ENCODE peak calls at places on chromosomes 7 and 10, in ten cellular contexts. One of them, this sample, is unnamed.

GRCh38 chr7:56063500-56063881 is 595 bp upstream of the SUMF2 start:
- DNase-seq in dorsolateral prefrontal cortex: no peak
- DNase-seq in mammary epithelial cell: peak; percentile 27
- DNase-seq in breast epithelium: no peak
- DNase-seq in endothelial cell of umbilical vein: no peak
- DNase-seq in mesendoderm: peak; percentile 28
- DNase-seq in IMR-90: no peak
- DNase-seq in effector memory CD4-positive, alpha-beta T cell: no peak
- DNase-seq in CD8-positive, alpha-beta memory T cell: no peak
- DNase-seq in brain microvascular endothelial cell: no peak
- DNase-seq in this sample: no peak

GRCh38 chr10:44010873-44011602 is 362.4 kb upstream of the ZNF32 start:
- DNase-seq in mammary epithelial cell: peak; percentile 86
- DNase-seq in IMR-90: peak; percentile 12
- DNase-seq in mesendoderm: peak; percentile 40
- DNase-seq in effector memory CD4-positive, alpha-beta T cell: no peak
- DNase-seq in CD8-positive, alpha-beta memory T cell: no peak
- DNase-seq in endothelial cell of umbilical vein: peak; percentile 28
- DNase-seq in breast epithelium: no peak
- DNase-seq in dorsolateral prefrontal cortex: no peak
- DNase-seq in brain microvascular endothelial cell: no peak
- DNase-seq in this sample: no peak

GRCh38 chr7:150379590-150380379 is 655 bp downstream of the ZNF775 start:
- DNase-seq in brain microvascular endothelial cell: no peak
- DNase-seq in endothelial cell of umbilical vein: peak; percentile 41
- DNase-seq in CD8-positive, alpha-beta memory T cell: no peak
- DNase-seq in mesendoderm: no peak
- DNase-seq in effector memory CD4-positive, alpha-beta T cell: no peak
- DNase-seq in IMR-90: no peak
- DNase-seq in breast epithelium: no peak
- DNase-seq in mammary epithelial cell: peak; percentile 21
- DNase-seq in dorsolateral prefrontal cortex: no peak
- DNase-seq in this sample: no peak

GRCh38 chr7:19663816-19664531 is 44.9 kb downstream of the POLR1F start:
- DNase-seq in brain microvascular endothelial cell: no peak
- DNase-seq in effector memory CD4-positive, alpha-beta T cell: no peak
- DNase-seq in breast epithelium: no peak
- DNase-seq in CD8-positive, alpha-beta memory T cell: no peak
- DNase-seq in dorsolateral prefrontal cortex: no peak
- DNase-seq in mesendoderm: no peak
- DNase-seq in endothelial cell of umbilical vein: no peak
- DNase-seq in mammary epithelial cell: peak; percentile 11
- DNase-seq in IMR-90: no peak
- DNase-seq in this sample: no peak

GRCh38 chr7:27154901-27155815 is 1.3 kb downstream of the HOXA7 start:
- DNase-seq in breast epithelium: peak; percentile 47
- DNase-seq in CD8-positive, alpha-beta memory T cell: no peak
- DNase-seq in effector memory CD4-positive, alpha-beta T cell: no peak
- DNase-seq in dorsolateral prefrontal cortex: no peak
- DNase-seq in mesendoderm: no peak
- DNase-seq in endothelial cell of umbilical vein: peak; percentile 72
- DNase-seq in IMR-90: no peak
- DNase-seq in mammary epithelial cell: peak; percentile 84
- DNase-seq in brain microvascular endothelial cell: no peak
- DNase-seq in this sample: peak; percentile 61

GRCh38 chr10:58897708-58898107 is 278.7 kb upstream of the PHYHIPL start:
- DNase-seq in endothelial cell of umbilical vein: no peak
- DNase-seq in breast epithelium: no peak
- DNase-seq in effector memory CD4-positive, alpha-beta T cell: no peak
- DNase-seq in CD8-positive, alpha-beta memory T cell: no peak
- DNase-seq in brain microvascular endothelial cell: no peak
- DNase-seq in mesendoderm: no peak
- DNase-seq in IMR-90: no peak
- DNase-seq in mammary epithelial cell: no peak
- DNase-seq in dorsolateral prefrontal cortex: no peak
- DNase-seq in this sample: no peak

GRCh38 chr10:131280101-131280500 is 31.4 kb downstream of the TCERG1L start:
- DNase-seq in dorsolateral prefrontal cortex: no peak
- DNase-seq in breast epithelium: no peak
- DNase-seq in mesendoderm: peak; percentile 100
- DNase-seq in mammary epithelial cell: no peak
- DNase-seq in effector memory CD4-positive, alpha-beta T cell: no peak
- DNase-seq in endothelial cell of umbilical vein: no peak
- DNase-seq in CD8-positive, alpha-beta memory T cell: no peak
- DNase-seq in IMR-90: no peak
- DNase-seq in brain microvascular endothelial cell: no peak
- DNase-seq in this sample: no peak

GRCh38 chr10:85612833-85613232 is 753.8 kb downstream of the GRID1 start:
- DNase-seq in breast epithelium: no peak
- DNase-seq in dorsolateral prefrontal cortex: no peak
- DNase-seq in endothelial cell of umbilical vein: no peak
- DNase-seq in effector memory CD4-positive, alpha-beta T cell: no peak
- DNase-seq in mammary epithelial cell: no peak
- DNase-seq in mesendoderm: peak; percentile 25
- DNase-seq in brain microvascular endothelial cell: no peak
- DNase-seq in IMR-90: no peak
- DNase-seq in CD8-positive, alpha-beta memory T cell: no peak
- DNase-seq in this sample: no peak

GRCh38 chr10:7194571-7194970 is 216.3 kb downstream of the SFMBT2 start:
- DNase-seq in breast epithelium: no peak
- DNase-seq in dorsolateral prefrontal cortex: no peak
- DNase-seq in mammary epithelial cell: no peak
- DNase-seq in effector memory CD4-positive, alpha-beta T cell: no peak
- DNase-seq in mesendoderm: no peak
- DNase-seq in brain microvascular endothelial cell: no peak
- DNase-seq in IMR-90: no peak
- DNase-seq in endothelial cell of umbilical vein: no peak
- DNase-seq in CD8-positive, alpha-beta memory T cell: no peak
- DNase-seq in this sample: no peak

GRCh38 chr10:7193369-7193768 is 217.5 kb downstream of the SFMBT2 start:
- DNase-seq in IMR-90: no peak
- DNase-seq in mammary epithelial cell: no peak
- DNase-seq in breast epithelium: no peak
- DNase-seq in mesendoderm: no peak
- DNase-seq in effector memory CD4-positive, alpha-beta T cell: peak; percentile 4
- DNase-seq in endothelial cell of umbilical vein: no peak
- DNase-seq in CD8-positive, alpha-beta memory T cell: no peak
- DNase-seq in brain microvascular endothelial cell: no peak
- DNase-seq in dorsolateral prefrontal cortex: no peak
- DNase-seq in this sample: no peak

GRCh38 chr10:7192041-7192440 is 218.8 kb downstream of the SFMBT2 start:
- DNase-seq in IMR-90: no peak
- DNase-seq in mammary epithelial cell: no peak
- DNase-seq in CD8-positive, alpha-beta memory T cell: no peak
- DNase-seq in brain microvascular endothelial cell: no peak
- DNase-seq in effector memory CD4-positive, alpha-beta T cell: no peak
- DNase-seq in mesendoderm: no peak
- DNase-seq in dorsolateral prefrontal cortex: no peak
- DNase-seq in breast epithelium: no peak
- DNase-seq in endothelial cell of umbilical vein: no peak
- DNase-seq in this sample: no peak

GRCh38 chr10:7195118-7195517 is 215.7 kb downstream of the SFMBT2 start:
- DNase-seq in breast epithelium: no peak
- DNase-seq in dorsolateral prefrontal cortex: no peak
- DNase-seq in mammary epithelial cell: no peak
- DNase-seq in IMR-90: no peak
- DNase-seq in mesendoderm: no peak
- DNase-seq in endothelial cell of umbilical vein: no peak
- DNase-seq in CD8-positive, alpha-beta memory T cell: no peak
- DNase-seq in effector memory CD4-positive, alpha-beta T cell: no peak
- DNase-seq in brain microvascular endothelial cell: no peak
- DNase-seq in this sample: no peak

DNA sequence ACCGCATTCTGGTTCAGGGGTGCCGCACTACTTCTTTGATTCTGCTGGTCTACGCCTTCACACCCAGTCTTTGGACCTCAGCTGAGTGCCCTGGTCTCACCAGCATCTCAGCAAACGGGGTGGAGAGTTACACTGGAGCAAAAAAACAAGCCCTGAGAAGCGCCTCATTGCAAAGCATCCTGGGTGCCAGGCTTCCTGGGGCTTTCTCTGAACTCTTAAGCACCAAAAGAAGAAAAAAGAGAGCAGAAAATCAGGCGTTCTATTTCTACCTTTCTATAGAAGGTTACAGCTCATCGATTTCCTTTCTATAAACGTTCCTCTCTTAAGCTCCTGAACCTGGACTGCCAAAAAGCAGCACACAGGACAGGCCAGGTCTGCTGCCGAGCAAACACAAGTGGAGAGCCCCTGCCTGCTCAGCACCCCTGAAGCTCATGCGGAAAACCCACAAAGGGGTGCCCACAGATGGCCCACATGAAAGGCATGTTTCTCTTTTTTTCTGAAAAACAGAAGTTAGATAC is 217.9 kb downstream of the SFMBT2 start:
- DNase-seq in dorsolateral prefrontal cortex: no peak
- DNase-seq in IMR-90: no peak
- DNase-seq in mammary epithelial cell: no peak
- DNase-seq in effector memory CD4-positive, alpha-beta T cell: peak; percentile 43
- DNase-seq in brain microvascular endothelial cell: no peak
- DNase-seq in endothelial cell of umbilical vein: no peak
- DNase-seq in breast epithelium: no peak
- DNase-seq in mesendoderm: no peak
- DNase-seq in CD8-positive, alpha-beta memory T cell: peak; percentile 28
- DNase-seq in this sample: no peak
- H3K27ac ChIP-seq in dorsolateral prefrontal cortex: no peak overlapping the region
- H3K27ac ChIP-seq in IMR-90: no peak overlapping the region
- H3K27ac ChIP-seq in mammary epithelial cell: no peak overlapping the region
- H3K27ac ChIP-seq in effector memory CD4-positive, alpha-beta T cell: peak overlapping the region; percentile 51
- H3K27ac ChIP-seq in brain microvascular endothelial cell: no peak overlapping the region
- H3K27ac ChIP-seq in endothelial cell of umbilical vein: no peak overlapping the region
- H3K27ac ChIP-seq in breast epithelium: peak overlapping the region; percentile 48
- H3K27ac ChIP-seq in mesendoderm: no peak overlapping the region
- H3K27ac ChIP-seq in CD8-positive, alpha-beta memory T cell: no peak overlapping the region
- H3K27ac ChIP-seq in this sample: no peak overlapping the region

GRCh38 chr7:28975987-28976386 is 17.9 kb upstream of the TRIL start:
- DNase-seq in mesendoderm: no peak
- DNase-seq in brain microvascular endothelial cell: no peak
- DNase-seq in dorsolateral prefrontal cortex: no peak
- DNase-seq in endothelial cell of umbilical vein: no peak
- DNase-seq in IMR-90: no peak
- DNase-seq in CD8-positive, alpha-beta memory T cell: no peak
- DNase-seq in mammary epithelial cell: no peak
- DNase-seq in effector memory CD4-positive, alpha-beta T cell: no peak
- DNase-seq in breast epithelium: no peak
- DNase-seq in this sample: no peak

GRCh38 chr7:28980504-28981281 is 22.6 kb upstream of the TRIL start:
- DNase-seq in endothelial cell of umbilical vein: no peak
- DNase-seq in IMR-90: peak; percentile 8
- DNase-seq in breast epithelium: no peak
- DNase-seq in dorsolateral prefrontal cortex: no peak
- DNase-seq in mammary epithelial cell: peak; percentile 49
- DNase-seq in CD8-positive, alpha-beta memory T cell: no peak
- DNase-seq in effector memory CD4-positive, alpha-beta T cell: no peak
- DNase-seq in brain microvascular endothelial cell: no peak
- DNase-seq in mesendoderm: peak; percentile 85
- DNase-seq in this sample: no peak

GRCh38 chr7:28981282-28981555 is 23.1 kb upstream of the TRIL start:
- DNase-seq in mesendoderm: no peak
- DNase-seq in CD8-positive, alpha-beta memory T cell: no peak
- DNase-seq in mammary epithelial cell: no peak
- DNase-seq in IMR-90: no peak
- DNase-seq in effector memory CD4-positive, alpha-beta T cell: no peak
- DNase-seq in brain microvascular endothelial cell: no peak
- DNase-seq in endothelial cell of umbilical vein: no peak
- DNase-seq in dorsolateral prefrontal cortex: no peak
- DNase-seq in breast epithelium: no peak
- DNase-seq in this sample: no peak

GRCh38 chr7:28979791-28980190 is 21.7 kb upstream of the TRIL start:
- DNase-seq in brain microvascular endothelial cell: no peak
- DNase-seq in effector memory CD4-positive, alpha-beta T cell: no peak
- DNase-seq in dorsolateral prefrontal cortex: no peak
- DNase-seq in breast epithelium: no peak
- DNase-seq in endothelial cell of umbilical vein: no peak
- DNase-seq in IMR-90: no peak
- DNase-seq in mammary epithelial cell: no peak
- DNase-seq in mesendoderm: no peak
- DNase-seq in CD8-positive, alpha-beta memory T cell: no peak
- DNase-seq in this sample: no peak

GRCh38 chr7:28977881-28978280 is 19.8 kb upstream of the TRIL start:
- DNase-seq in brain microvascular endothelial cell: no peak
- DNase-seq in IMR-90: no peak
- DNase-seq in mesendoderm: no peak
- DNase-seq in endothelial cell of umbilical vein: no peak
- DNase-seq in CD8-positive, alpha-beta memory T cell: no peak
- DNase-seq in mammary epithelial cell: no peak
- DNase-seq in breast epithelium: no peak
- DNase-seq in effector memory CD4-positive, alpha-beta T cell: no peak
- DNase-seq in dorsolateral prefrontal cortex: no peak
- DNase-seq in this sample: no peak
- H3K27ac ChIP-seq in brain microvascular endothelial cell: no peak overlapping the region
- H3K27ac ChIP-seq in IMR-90: no peak overlapping the region
- H3K27ac ChIP-seq in mesendoderm: no peak overlapping the region
- H3K27ac ChIP-seq in endothelial cell of umbilical vein: no peak overlapping the region
- H3K27ac ChIP-seq in CD8-positive, alpha-beta memory T cell: no peak overlapping the region
- H3K27ac ChIP-seq in mammary epithelial cell: no peak overlapping the region
- H3K27ac ChIP-seq in breast epithelium: no peak overlapping the region
- H3K27ac ChIP-seq in effector memory CD4-positive, alpha-beta T cell: no peak overlapping the region
- H3K27ac ChIP-seq in dorsolateral prefrontal cortex: no peak overlapping the region
- H3K27ac ChIP-seq in this sample: no peak overlapping the region

DNA sequence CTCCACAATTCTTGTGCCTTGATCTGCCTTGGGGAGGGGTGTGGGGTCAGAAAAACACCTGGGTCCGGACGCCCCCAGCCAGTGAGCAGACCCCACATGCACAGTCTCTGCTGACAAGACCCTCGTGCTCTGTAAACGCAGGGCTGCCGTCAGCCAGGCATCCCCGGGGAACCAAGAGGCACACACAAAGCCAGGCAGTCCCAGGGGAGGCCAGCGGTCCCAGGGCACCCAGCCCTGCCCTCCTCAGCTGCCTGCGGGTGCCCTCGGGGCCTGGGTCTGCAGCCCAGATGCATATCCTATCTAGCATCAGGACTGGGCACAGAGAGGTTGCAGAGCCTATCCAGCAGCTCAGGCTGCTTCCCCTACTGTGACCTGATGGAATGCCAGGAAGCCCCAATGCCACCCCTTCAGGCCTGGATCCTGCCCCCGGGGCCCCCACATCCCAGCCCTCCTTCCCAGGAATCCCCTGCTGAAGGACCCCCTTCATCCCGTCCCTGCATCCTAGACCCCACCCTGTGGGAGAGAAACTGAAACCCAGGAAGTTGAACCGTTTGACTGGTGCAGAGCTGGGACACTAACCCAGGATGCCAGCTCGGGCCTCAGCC is 92.4 kb downstream of the MICALL2 start:
- DNase-seq in endothelial cell of umbilical vein: no peak
- DNase-seq in dorsolateral prefrontal cortex: no peak
- DNase-seq in effector memory CD4-positive, alpha-beta T cell: no peak
- DNase-seq in CD8-positive, alpha-beta memory T cell: no peak
- DNase-seq in breast epithelium: no peak
- DNase-seq in mesendoderm: no peak
- DNase-seq in IMR-90: no peak
- DNase-seq in mammary epithelial cell: no peak
- DNase-seq in brain microvascular endothelial cell: no peak
- DNase-seq in this sample: peak; percentile 41
- H3K27ac ChIP-seq in endothelial cell of umbilical vein: no peak overlapping the region
- H3K27ac ChIP-seq in dorsolateral prefrontal cortex: no peak overlapping the region
- H3K27ac ChIP-seq in effector memory CD4-positive, alpha-beta T cell: no peak overlapping the region
- H3K27ac ChIP-seq in CD8-positive, alpha-beta memory T cell: no peak overlapping the region
- H3K27ac ChIP-seq in breast epithelium: no peak overlapping the region
- H3K27ac ChIP-seq in mesendoderm: no peak overlapping the region
- H3K27ac ChIP-seq in IMR-90: no peak overlapping the region
- H3K27ac ChIP-seq in mammary epithelial cell: no peak overlapping the region
- H3K27ac ChIP-seq in brain microvascular endothelial cell: no peak overlapping the region
- H3K27ac ChIP-seq in this sample: no peak overlapping the region

DNA sequence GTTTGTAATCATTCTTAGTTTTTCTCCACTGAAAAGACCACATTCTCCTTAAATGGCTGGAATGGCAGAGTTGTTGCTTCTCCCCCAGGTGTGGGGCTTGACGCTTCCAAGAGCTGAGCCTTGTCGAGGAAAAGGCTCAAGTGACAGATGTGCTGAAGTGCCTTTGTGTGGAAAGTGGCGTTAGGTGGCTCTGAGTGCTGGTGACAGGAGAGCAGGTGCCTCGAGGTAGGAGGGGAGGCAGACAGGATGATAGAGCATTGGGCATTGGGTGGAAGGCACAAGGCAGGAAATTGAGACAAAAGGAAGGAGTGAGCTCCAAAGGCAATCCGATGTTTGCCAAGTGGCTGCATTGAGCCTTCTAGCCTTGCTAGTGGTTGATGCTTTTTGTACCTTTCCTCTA is 6.7 kb downstream of the KIAA1217 start:
- DNase-seq in dorsolateral prefrontal cortex: no peak
- DNase-seq in effector memory CD4-positive, alpha-beta T cell: no peak
- DNase-seq in breast epithelium: no peak
- DNase-seq in IMR-90: no peak
- DNase-seq in brain microvascular endothelial cell: no peak
- DNase-seq in mammary epithelial cell: no peak
- DNase-seq in CD8-positive, alpha-beta memory T cell: no peak
- DNase-seq in endothelial cell of umbilical vein: no peak
- DNase-seq in mesendoderm: no peak
- DNase-seq in this sample: no peak
- H3K27ac ChIP-seq in dorsolateral prefrontal cortex: no peak overlapping the region
- H3K27ac ChIP-seq in effector memory CD4-positive, alpha-beta T cell: no peak overlapping the region
- H3K27ac ChIP-seq in breast epithelium: peak overlapping the region; percentile 85
- H3K27ac ChIP-seq in IMR-90: no peak overlapping the region
- H3K27ac ChIP-seq in brain microvascular endothelial cell: no peak overlapping the region
- H3K27ac ChIP-seq in mammary epithelial cell: no peak overlapping the region
- H3K27ac ChIP-seq in CD8-positive, alpha-beta memory T cell: no peak overlapping the region
- H3K27ac ChIP-seq in endothelial cell of umbilical vein: no peak overlapping the region
- H3K27ac ChIP-seq in mesendoderm: no peak overlapping the region
- H3K27ac ChIP-seq in this sample: no peak overlapping the region